ENCODE peak calls at places on chromosomes 16 and 17, in six cellular contexts. I is HepG2, D is GM12878, Y is IMR-90, T is A549, S is K562. R is an unnamed sample.

GRCh38 chr17:71024969-71025368 is 855.6 kb downstream of the KCNJ2 start:
- DNase-seq in I (no peak), Y (no peak), D (no peak), T (no peak), S (no peak), R (no peak)

GRCh38 chr17:68399638-68400403 is 57.5 kb downstream of the WIPI1 start:
- DNase-seq in D (no peak), S (no peak), T (no peak), I (no peak), Y (peak), R (no peak)

GRCh38 chr16:84464116-84464515 is 40.3 kb downstream of the MEAK7 start:
- DNase-seq in I (no peak), T (no peak), Y (no peak), S (no peak), D (no peak), R (no peak)

GRCh38 chr17:67594115-67594878 is 123.4 kb upstream of the NOL11 start:
- DNase-seq in T (no peak), Y (no peak), I (peak), D (peak), S (no peak), R (no peak)

GRCh38 chr17:7038025-7038862 is 2.4 kb downstream of the SLC16A13 start:
- DNase-seq in D (no peak), T (no peak), S (no peak), I (no peak), Y (no peak), R (no peak)

GRCh38 chr17:45648642-45649041 is 135.5 kb upstream of the CRHR1 start:
- DNase-seq in I (no peak), D (no peak), T (no peak), Y (no peak), S (peak), R (peak)

GRCh38 chr17:9837551-9838471 is 12.1 kb downstream of the GLP2R start:
- DNase-seq in I (no peak), Y (peak), S (no peak), D (no peak), T (peak), R (no peak)

GRCh38 chr16:56662357-56663354 is 4.9 kb downstream of the MT1F start:
- DNase-seq in Y (no peak), S (no peak), I (no peak), D (no peak), T (no peak), R (no peak)

GRCh38 chr17:45225964-45226530 is 4.4 kb downstream of the FMNL1 start:
- DNase-seq in S (peak), D (peak), T (no peak), Y (no peak), I (no peak), R (no peak)

GRCh38 chr17:8382052-8382879 is 727 bp downstream of the RPL26 start:
- DNase-seq in S (no peak), I (no peak), T (peak), D (no peak), Y (no peak), R (no peak)

GRCh38 chr16:87924041-87924851 is 12.1 kb downstream of the CA5A start:
- DNase-seq in S (no peak), T (no peak), Y (no peak), D (peak), I (no peak), R (no peak)

GRCh38 chr17:71780596-71780995 is 340.2 kb upstream of the SOX9 start:
- DNase-seq in Y (no peak), T (no peak), I (no peak), S (no peak), D (no peak), R (no peak)

GRCh38 chr17:2076461-2076984 is 21.6 kb downstream of the HIC1 start:
- DNase-seq in T (no peak), D (no peak), I (no peak), Y (peak), S (no peak), R (no peak)

GRCh38 chr17:48526986-48527741 is 3.6 kb downstream of the HOXB1 start:
- DNase-seq in Y (no peak), I (no peak), D (no peak), S (no peak), T (no peak), R (no peak)

GRCh38 chr17:40828454-40829039 is 6.1 kb upstream of the KRT10 start:
- DNase-seq in I (no peak), T (no peak), D (no peak), Y (peak), S (no peak), R (no peak)

GRCh38 chr17:64202683-64203430 is 60.2 kb downstream of the TEX2 start:
- DNase-seq in T (no peak), I (peak), S (no peak), D (no peak), Y (peak), R (no peak)

GRCh38 chr16:57479043-57479421 is 7.3 kb downstream of the DOK4 start:
- DNase-seq in Y (no peak), T (no peak), S (no peak), D (no peak), I (no peak), R (no peak)

GRCh38 chr16:89314357-89314756 is 96.9 kb downstream of the ZNF778 start:
- DNase-seq in S (no peak), I (no peak), T (no peak), D (no peak), Y (no peak), R (no peak)

GRCh38 chr17:50547035-50547735 is at the start of gene SPATA20:
- DNase-seq in I (peak), Y (peak), T (peak), S (peak), D (peak), R (peak)

GRCh38 chr17:21001813-21002221 is 41.0 kb downstream of the USP22 start:
- DNase-seq in D (no peak), S (no peak), T (no peak), I (no peak), Y (no peak), R (no peak)

DNA sequence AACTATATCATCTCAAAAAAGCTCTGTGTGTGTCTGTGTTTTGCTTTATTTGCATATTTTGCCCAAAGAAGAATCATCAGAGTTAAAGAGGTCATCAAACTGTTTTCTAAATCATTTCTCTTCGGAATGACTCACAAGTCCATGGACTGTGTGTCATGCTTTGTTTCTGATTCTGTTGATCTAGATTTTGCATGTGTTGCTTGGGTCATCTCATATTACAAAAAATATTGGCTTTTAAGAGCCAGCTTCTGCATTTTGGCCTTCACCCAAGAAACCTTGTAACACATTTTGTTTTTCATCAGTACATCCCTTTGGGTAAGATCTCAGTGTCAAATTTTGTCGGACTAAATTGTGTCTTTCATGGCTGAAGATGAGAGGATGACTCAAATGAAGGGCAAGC is 471.1 kb upstream of the HSBP1 start:
- DNase-seq in Y (peak), S (no peak), T (no peak), D (no peak), I (no peak), R (no peak)
- TF ChIP-seq BHLHE40 in Y (no peak), S (no peak), T (no peak), D (no peak), I (no peak), R (no peak)

GRCh38 chr17:14211246-14211645 is 25.4 kb downstream of the CDRT15 start:
- DNase-seq in Y (no peak), I (no peak), D (no peak), S (no peak), T (no peak), R (no peak)
- TF ChIP-seq BHLHE40 in Y (no peak), I (no peak), D (no peak), S (no peak), T (no peak), R (no peak)

GRCh38 chr17:4509402-4509801 is 10.7 kb downstream of the SPNS2 start:
- DNase-seq in S (no peak), D (peak), Y (no peak), I (no peak), T (no peak), R (no peak)
- TF ChIP-seq BHLHE40 in S (no peak), D (peak), Y (no peak), I (no peak), T (no peak), R (no peak)

GRCh38 chr17:76199466-76199865 is 40.8 kb downstream of the RNF157 start:
- DNase-seq in Y (no peak), I (no peak), T (no peak), S (no peak), D (no peak), R (no peak)
- TF ChIP-seq BHLHE40 in Y (no peak), I (no peak), T (no peak), S (no peak), D (no peak), R (no peak)

GRCh38 chr16:66196770-66197169 is 169.7 kb upstream of the CDH5 start:
- DNase-seq in T (no peak), Y (no peak), S (no peak), I (no peak), D (no peak), R (no peak)

GRCh38 chr16:66193543-66194229 is 172.8 kb upstream of the CDH5 start:
- DNase-seq in I (no peak), D (no peak), T (no peak), S (no peak), Y (no peak), R (no peak)

GRCh38 chr16:66197668-66198278 is 168.7 kb upstream of the CDH5 start:
- DNase-seq in T (no peak), I (no peak), S (no peak), D (no peak), Y (no peak), R (no peak)

GRCh38 chr16:66198641-66199040 is 167.8 kb upstream of the CDH5 start:
- DNase-seq in Y (no peak), T (no peak), D (no peak), S (no peak), I (no peak), R (no peak)

GRCh38 chr16:66194866-66195265 is 171.6 kb upstream of the CDH5 start:
- DNase-seq in T (no peak), I (no peak), Y (no peak), D (no peak), S (no peak), R (no peak)
- TF ChIP-seq BHLHE40 in T (no peak), I (no peak), Y (no peak), D (no peak), S (no peak), R (no peak)

GRCh38 chr17:78128616-78129384 is at the start of gene TMC6:
- DNase-seq in T (peak), Y (no peak), D (no peak), S (peak), I (peak), R (peak)
- TF ChIP-seq BHLHE40 in T (no peak), Y (no peak), D (peak), S (peak), I (no peak), R (no peak)

R was measured in HEK293T.